ENCODE peak calls at places on chromosomes 16 and 17, in eight cellular contexts. D is breast epithelium; K is nephron progenitor cell; H is NCI-H510A; B is fibroblast of mammary gland; T is CD8-positive, alpha-beta T cell; C is HS-27A; V is SHP77. U is an unnamed sample.

GRCh38 chr16:17780181-17780580 is 309.4 kb upstream of the XYLT1 start:
- DNase-seq in D (no peak), K (no peak), H (no peak), B (peak; percentile 68), T (no peak), C (no peak), V (no peak), U (no peak)

GRCh38 chr17:16343569-16343968 is 9.7 kb downstream of the CENPV start:
- DNase-seq in D (no peak), K (no peak), H (no peak), B (no peak), T (no peak), C (no peak), V (no peak), U (no peak)

GRCh38 chr17:82805254-82805653 is 34.6 kb downstream of the ZNF750 start:
- DNase-seq in D (no peak), K (no peak), H (no peak), B (no peak), T (no peak), C (no peak), V (no peak), U (no peak)

GRCh38 chr16:52376677-52377300 is 170.2 kb downstream of the TOX3 start:
- DNase-seq in D (no peak), K (no peak), H (no peak), B (no peak), T (no peak), C (no peak), V (no peak), U (no peak)

GRCh38 chr17:39225974-39226683 is 384 bp upstream of the STAC2 start:
- DNase-seq in D (peak; percentile 71), K (peak; percentile 99), H (peak; percentile 72), B (peak; percentile 51), T (peak; percentile 39), C (no peak), V (peak; percentile 59), U (peak; percentile 77)

GRCh38 chr16:88676502-88677242 is 9.6 kb downstream of the SNAI3 start:
- DNase-seq in D (no peak), K (no peak), H (no peak), B (no peak), T (no peak), C (no peak), V (no peak), U (no peak)

GRCh38 chr16:68064791-68065365 is 20.3 kb upstream of the NFATC3 start:
- DNase-seq in D (no peak), K (peak; percentile 76), H (no peak), B (peak; percentile 70), T (peak; percentile 62), C (peak; percentile 95), V (peak; percentile 55), U (peak; percentile 45)

GRCh38 chr16:51119576-51120288 is 31.3 kb downstream of the SALL1 start:
- DNase-seq in D (no peak), K (no peak), H (no peak), B (peak; percentile 56), T (no peak), C (no peak), V (no peak), U (no peak)

GRCh38 chr16:86534779-86535605 is 20.0 kb downstream of the MTHFSD start:
- DNase-seq in D (no peak), K (no peak), H (no peak), B (no peak), T (no peak), C (no peak), V (no peak), U (no peak)

GRCh38 chr16:86751081-86752030 is 173.0 kb downstream of the FOXL1 start:
- DNase-seq in D (no peak), K (no peak), H (no peak), B (peak; percentile 94), T (no peak), C (peak; percentile 93), V (no peak), U (peak; percentile 15)